ENCODE peak calls at places on chromosomes 1 and 21, in ten cellular contexts. H is cardiac muscle cell; S is mesothelial cell of epicardium; G is astrocyte of the spinal cord; M is PC-3; O is CD8-positive, alpha-beta T cell; P is testis; I is mucosa of descending colon; Y is stomach; N is lower leg skin. K is an unnamed sample.

GRCh38 chr1:229514578-229515275 is 6.6 kb upstream of the NUP133 start:
- DNase-seq in H (peak), M (peak), I (peak), O (peak), N (peak), S (peak), G (peak), P (peak), Y (peak), K (peak)

GRCh38 chr1:9143250-9143649 is 14.3 kb upstream of the GPR157 start:
- DNase-seq in S (no peak), I (no peak), G (peak), Y (no peak), H (peak), O (no peak), N (peak), M (no peak), P (no peak), K (no peak)

GRCh38 chr1:150615346-150616201 is 13.8 kb downstream of the ENSA start:
- DNase-seq in G (no peak), O (no peak), N (no peak), P (no peak), M (peak), Y (no peak), I (no peak), H (no peak), S (no peak), K (no peak)

GRCh38 chr1:170685166-170685565 is 21.2 kb downstream of the PRRX1 start:
- DNase-seq in Y (no peak), H (peak), M (no peak), O (no peak), I (no peak), N (no peak), G (peak), P (no peak), S (no peak), K (no peak)

GRCh38 chr1:155529929-155530328 is 32.7 kb downstream of the ASH1L start:
- DNase-seq in Y (no peak), O (no peak), G (no peak), I (no peak), N (no peak), S (no peak), P (no peak), M (no peak), H (no peak), K (no peak)

GRCh38 chr1:156676820-156677615 is at the start of gene NES:
- DNase-seq in P (peak), S (no peak), Y (no peak), H (peak), N (no peak), M (peak), G (peak), I (no peak), O (no peak), K (peak)

GRCh38 chr1:109253803-109254620 is 4.7 kb downstream of the CELSR2 start:
- DNase-seq in I (no peak), S (no peak), N (no peak), O (no peak), P (peak), G (no peak), H (peak), M (no peak), Y (no peak), K (peak)

GRCh38 chr1:115184951-115185331 is 95.6 kb upstream of the TSPAN2 start:
- DNase-seq in H (no peak), G (peak), O (no peak), I (no peak), M (peak), N (peak), S (no peak), P (no peak), Y (no peak), K (no peak)

GRCh38 chr1:92994105-92994712 is 32.9 kb upstream of the DIPK1A start:
- DNase-seq in G (peak), S (peak), H (peak), O (peak), N (peak), I (peak), M (peak), Y (peak), P (peak), K (peak)

GRCh38 chr1:234756066-234756783 is 146.2 kb upstream of the IRF2BP2 start:
- DNase-seq in H (peak), S (no peak), G (no peak), I (no peak), O (no peak), Y (no peak), P (no peak), N (no peak), M (no peak), K (no peak)

GRCh38 chr1:70443739-70444138 is 32.7 kb downstream of the CTH start:
- DNase-seq in M (no peak), P (no peak), G (no peak), Y (no peak), S (no peak), O (no peak), I (no peak), H (no peak), N (no peak), K (no peak)

GRCh38 chr1:154272217-154272998 is at the start of gene HAX1:
- DNase-seq in H (peak), O (peak), S (peak), P (peak), M (peak), Y (peak), N (peak), G (peak), I (peak), K (peak)

GRCh38 chr1:244209955-244210354 is 158.9 kb downstream of the ZBTB18 start:
- DNase-seq in Y (no peak), P (no peak), O (no peak), M (peak), S (no peak), N (no peak), G (no peak), H (no peak), I (no peak), K (no peak)

GRCh38 chr1:84892657-84893618 is at the start of gene LPAR3:
- DNase-seq in S (peak), I (peak), P (peak), M (peak), N (no peak), Y (no peak), O (no peak), G (no peak), H (peak), K (peak)
- TF ChIP-seq CTCF in S (no peak), I (no peak), P (no peak), M (no peak), N (no peak), Y (no peak), O (no peak), G (no peak), H (no peak), K (no peak)

GRCh38 chr1:14925336-14926136 is 228.0 kb upstream of the TMEM51 start:
- DNase-seq in N (no peak), P (no peak), I (no peak), M (no peak), O (no peak), G (no peak), S (no peak), Y (no peak), H (no peak), K (no peak)

GRCh38 chr1:14926214-14926613 is 227.3 kb upstream of the TMEM51 start:
- DNase-seq in H (no peak), N (no peak), G (peak), Y (no peak), O (no peak), S (no peak), I (no peak), M (no peak), P (no peak), K (no peak)

GRCh38 chr1:14923400-14924011 is 230.0 kb upstream of the TMEM51 start:
- DNase-seq in M (no peak), S (no peak), Y (no peak), P (no peak), O (no peak), I (no peak), N (no peak), H (no peak), G (no peak), K (no peak)

GRCh38 chr1:14924012-14924452 is 229.5 kb upstream of the TMEM51 start:
- DNase-seq in G (peak), I (peak), P (peak), H (peak), O (peak), S (peak), N (no peak), M (peak), Y (peak), K (peak)

DNA sequence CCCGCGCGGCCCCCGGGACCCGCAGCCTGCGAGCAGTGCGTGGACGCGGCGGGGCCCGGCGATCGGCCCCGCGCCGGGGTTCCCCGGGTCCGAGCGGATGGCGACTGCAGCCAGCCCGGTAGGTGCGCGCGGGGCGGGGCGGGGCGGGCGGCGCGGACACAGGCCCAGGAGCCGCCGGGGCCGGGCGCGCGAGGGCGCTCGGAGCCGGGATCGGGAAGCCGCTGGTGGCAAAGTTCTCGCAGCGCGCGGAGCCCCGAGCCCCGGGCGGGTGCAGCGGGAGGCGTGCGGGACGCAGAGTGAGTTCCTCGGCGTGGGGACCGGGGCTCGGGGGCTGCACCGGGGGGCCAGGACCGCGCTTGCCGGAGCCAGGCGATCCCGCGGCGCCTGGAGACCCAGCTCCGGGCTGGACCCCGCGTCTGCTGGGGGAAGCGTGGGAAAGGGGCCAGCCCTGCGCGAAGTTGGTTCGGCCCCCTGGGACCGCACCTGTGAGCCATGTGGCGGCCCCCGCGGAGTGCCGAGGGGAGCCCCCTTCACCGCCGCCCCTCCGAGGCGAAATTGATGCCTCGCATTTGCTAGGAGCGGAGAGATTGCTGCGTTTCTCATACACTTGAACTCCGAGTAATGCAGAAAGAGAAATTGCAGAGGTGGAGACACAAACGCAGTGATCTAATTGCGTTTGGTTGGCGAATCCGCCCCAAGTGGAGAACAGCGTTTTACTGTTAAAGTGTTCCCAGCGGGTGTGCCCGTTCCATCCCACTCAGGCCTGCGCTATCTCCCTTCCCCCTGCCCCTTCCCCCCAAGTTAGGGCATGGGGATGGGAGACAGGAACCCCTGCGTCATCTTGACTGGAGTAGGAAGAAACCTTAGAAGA is 228.9 kb upstream of the TMEM51 start:
- DNase-seq in Y (peak), G (peak), S (peak), N (no peak), P (peak), I (peak), O (no peak), M (peak), H (peak), K (peak)
- TF ChIP-seq CTCF in Y (no peak), G (peak), S (no peak), N (no peak), P (no peak), I (no peak), O (no peak), M (no peak), H (no peak), K (no peak)

GRCh38 chr1:11266268-11267074 is 4.1 kb upstream of the MTOR start:
- DNase-seq in P (no peak), N (no peak), I (no peak), O (no peak), H (no peak), G (no peak), M (no peak), Y (no peak), S (no peak), K (no peak)

GRCh38 chr1:11262171-11263049 is at the start of gene MTOR:
- DNase-seq in M (peak), H (peak), N (peak), S (peak), Y (peak), P (peak), G (peak), O (peak), I (peak), K (peak)
- TF ChIP-seq CTCF in M (peak), H (peak), N (no peak), S (no peak), Y (peak), P (peak), G (peak), O (no peak), I (no peak), K (no peak)

GRCh38 chr1:42730988-42731387 is 9.0 kb downstream of the CLDN19 start:
- DNase-seq in I (peak), Y (no peak), G (no peak), N (no peak), O (no peak), M (peak), P (peak), S (no peak), H (no peak), K (no peak)
- TF ChIP-seq CTCF in I (no peak), Y (no peak), G (no peak), N (no peak), O (no peak), M (peak), P (no peak), S (no peak), H (no peak), K (no peak)

DNA sequence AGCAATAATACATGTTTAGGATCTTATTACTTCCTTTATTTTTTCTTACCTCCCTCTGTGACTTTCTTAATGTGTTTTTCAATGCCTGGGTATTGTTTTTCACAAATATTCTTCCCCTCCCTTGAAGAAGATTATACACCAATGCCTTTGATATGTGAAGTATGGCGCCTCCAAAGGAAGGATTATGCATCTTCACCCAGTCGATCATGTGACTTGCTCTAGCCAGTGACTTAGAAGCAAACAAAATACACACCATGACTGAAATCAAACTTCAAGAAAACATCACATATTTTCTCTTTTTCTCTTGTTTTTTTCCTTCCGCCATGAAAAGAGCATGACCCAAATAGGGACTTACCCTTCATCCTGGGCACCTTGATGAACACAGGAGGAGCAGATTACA is 297.1 kb downstream of the NCAM2 start:
- DNase-seq in Y (no peak), M (no peak), P (no peak), G (no peak), S (no peak), I (no peak), H (no peak), N (no peak), O (no peak), K (no peak)
- TF ChIP-seq CTCF in Y (no peak), M (peak), P (no peak), G (no peak), S (no peak), I (no peak), H (no peak), N (no peak), O (no peak), K (no peak)

GRCh38 chr1:4271338-4271998 is 371.4 kb upstream of the C1orf174 start:
- DNase-seq in P (no peak), Y (no peak), N (no peak), H (no peak), M (no peak), I (no peak), O (no peak), G (no peak), S (no peak), K (no peak)

GRCh38 chr1:4270651-4271337 is 370.7 kb upstream of the C1orf174 start:
- DNase-seq in G (no peak), H (no peak), N (no peak), Y (no peak), P (no peak), I (no peak), O (no peak), S (no peak), M (no peak), K (no peak)

GRCh38 chr1:4267381-4268261 is 367.5 kb upstream of the C1orf174 start:
- DNase-seq in P (no peak), G (no peak), Y (no peak), I (no peak), S (no peak), H (no peak), M (no peak), O (no peak), N (no peak), K (no peak)

GRCh38 chr1:4268262-4268889 is 368.3 kb upstream of the C1orf174 start:
- DNase-seq in M (no peak), N (no peak), P (no peak), I (no peak), H (no peak), G (no peak), S (no peak), Y (no peak), O (no peak), K (no peak)

GRCh38 chr1:4268890-4269286 is 368.8 kb upstream of the C1orf174 start:
- DNase-seq in O (no peak), Y (no peak), I (no peak), N (no peak), H (no peak), M (no peak), P (no peak), S (no peak), G (no peak), K (no peak)
- TF ChIP-seq CTCF in O (no peak), Y (no peak), I (no peak), N (no peak), H (no peak), M (no peak), P (no peak), S (no peak), G (no peak), K (no peak)

GRCh38 chr1:75265792-75266191 is 131.6 kb downstream of the LHX8 start:
- DNase-seq in N (no peak), P (no peak), O (no peak), M (peak), S (no peak), Y (no peak), H (peak), G (peak), I (peak), K (no peak)
- TF ChIP-seq CTCF in N (no peak), P (no peak), O (no peak), M (peak), S (peak), Y (peak), H (peak), G (peak), I (no peak), K (peak)

GRCh38 chr1:188420177-188420576 is 1591.4 kb downstream of the PLA2G4A start:
- DNase-seq in M (no peak), P (no peak), G (no peak), H (no peak), S (no peak), O (no peak), I (no peak), N (no peak), Y (no peak), K (no peak)

GRCh38 chr1:188425687-188426086 is 1596.9 kb downstream of the PLA2G4A start:
- DNase-seq in N (no peak), Y (no peak), P (no peak), O (no peak), H (peak), S (no peak), M (peak), G (peak), I (no peak), K (no peak)

DNA sequence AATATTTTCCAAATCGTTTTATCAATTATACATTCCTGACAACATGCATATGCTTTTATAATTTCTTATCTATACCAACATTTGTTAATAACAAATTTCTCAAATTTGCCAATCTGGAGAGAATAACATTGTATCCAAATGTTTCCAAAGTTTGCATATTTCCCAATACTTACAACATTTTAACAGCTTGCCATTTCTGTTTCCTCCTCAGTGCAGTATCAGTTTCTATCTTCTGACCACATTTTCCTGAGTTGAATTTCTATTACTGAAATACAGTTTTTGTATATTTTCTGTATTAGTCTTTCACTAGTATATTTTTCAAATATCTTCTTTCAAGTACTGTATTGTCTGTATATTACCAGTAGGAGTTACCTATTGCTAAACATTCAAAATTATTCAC is 1594.3 kb downstream of the PLA2G4A start:
- DNase-seq in Y (no peak), M (no peak), G (no peak), N (no peak), S (no peak), P (no peak), H (no peak), O (no peak), I (no peak), K (no peak)
- TF ChIP-seq CTCF in Y (no peak), M (no peak), G (no peak), N (no peak), S (no peak), P (no peak), H (no peak), O (no peak), I (no peak), K (no peak)

GRCh38 chr1:186722711-186723309 is 42.6 kb upstream of the PTGS2 start:
- DNase-seq in S (no peak), P (peak), Y (no peak), N (no peak), O (no peak), M (peak), H (peak), G (peak), I (peak), K (no peak)
- TF ChIP-seq CTCF in S (peak), P (no peak), Y (no peak), N (no peak), O (no peak), M (peak), H (peak), G (peak), I (peak), K (peak)

GRCh38 chr1:58013237-58013636 is 533.3 kb downstream of the OMA1 start:
- DNase-seq in I (no peak), O (no peak), H (no peak), P (no peak), Y (no peak), M (no peak), S (no peak), G (no peak), N (no peak), K (peak)
- TF ChIP-seq CTCF in I (no peak), O (no peak), H (no peak), P (no peak), Y (no peak), M (no peak), S (no peak), G (no peak), N (no peak), K (no peak)